ENCODE peak calls at places on chromosome 1, in seven cellular contexts. J is HFFc6; C is ELR; Q is kidney tubule cell; K is HT-29; S is stimulated activated CD8-positive, alpha-beta memory T cell treated with anti-CD3 and anti-CD28 coated beads, Interleukin-15, amount 100 ng/mL, for 1 hour; X is activated CD4-positive, alpha-beta T cell treated with anti-CD3 and anti-CD28 coated beads for 24 hours. U is an unnamed sample.
A peak's percentile ranks its signal among the peaks of the same experiment; 100 is the strongest.

GRCh38 chr1:17819129-17819802 is 64.1 kb downstream of the ACTL8 start:
- DNase-seq in S (no peak), C (no peak), X (no peak), Q (peak; percentile 70), J (no peak), K (no peak), U (no peak)

GRCh38 chr1:180188103-180188506 is 33.4 kb downstream of the QSOX1 start:
- DNase-seq in X (no peak), K (peak; percentile 90), Q (peak; percentile 66), J (peak; percentile 44), C (peak; percentile 68), S (no peak), U (peak; percentile 54)

GRCh38 chr1:234437423-234438171 is 41.4 kb downstream of the TARBP1 start:
- DNase-seq in C (peak; percentile 7), S (no peak), K (peak; percentile 12), Q (peak; percentile 49), J (peak; percentile 1), X (no peak), U (no peak)

GRCh38 chr1:7543718-7544090 is 227.4 kb upstream of the VAMP3 start:
- DNase-seq in J (no peak), X (no peak), S (no peak), K (no peak), Q (no peak), C (no peak), U (no peak)

GRCh38 chr1:41626146-41626545 is 141.7 kb upstream of the EDN2 start:
- DNase-seq in X (no peak), K (peak; percentile 39), S (no peak), J (peak; percentile 17), Q (peak; percentile 67), C (peak; percentile 67), U (no peak)

GRCh38 chr1:145784409-145784808 is 39.5 kb downstream of the RNF115 start:
- DNase-seq in S (no peak), C (no peak), K (no peak), Q (no peak), X (no peak), J (no peak), U (no peak)

GRCh38 chr1:159653201-159653600 is 61.2 kb downstream of the CRP start:
- DNase-seq in C (no peak), K (no peak), S (no peak), Q (no peak), J (peak; percentile 62), X (no peak), U (no peak)

GRCh38 chr1:203652718-203653461 is 26.3 kb downstream of the ATP2B4 start:
- DNase-seq in X (no peak), Q (no peak), C (no peak), S (no peak), K (no peak), J (no peak), U (no peak)

GRCh38 chr1:87497804-87498203 is 169.1 kb downstream of the LMO4 start:
- DNase-seq in K (peak; percentile 30), J (no peak), C (no peak), Q (no peak), S (no peak), X (no peak), U (no peak)

GRCh38 chr1:233057836-233058235 is 107.4 kb downstream of the NTPCR start:
- DNase-seq in K (no peak), Q (no peak), J (no peak), X (no peak), S (no peak), C (no peak), U (peak; percentile 30)